ENCODE peak calls at places on chromosomes 3 and 15, in five cellular contexts. Z is prostate gland; E is sigmoid colon; O is PC-9; T is CD8-positive, alpha-beta T cell. S is an unnamed sample.
A peak's percentile ranks its signal among the peaks of the same experiment; 100 is the strongest.

GRCh38 chr3:56869157-56869889 is 67.6 kb upstream of the ARHGEF3 start:
- DNase-seq in O (peak; percentile 77), Z (no peak), T (no peak), E (no peak), S (no peak)

GRCh38 chr3:64650096-64650622 is 37.6 kb downstream of the ADAMTS9 start:
- DNase-seq in E (no peak), Z (no peak), T (no peak), O (no peak), S (no peak)

GRCh38 chr15:25903024-25903581 is 40.0 kb upstream of the ATP10A start:
- DNase-seq in O (no peak), E (peak; percentile 80), T (no peak), Z (no peak), S (no peak)

GRCh38 chr3:131386429-131386926 is 4.9 kb downstream of the NUDT16 start:
- DNase-seq in E (peak; percentile 84), O (no peak), T (no peak), Z (peak; percentile 12), S (no peak)

GRCh38 chr15:67120839-67121540 is 55.6 kb downstream of the SMAD3 start:
- DNase-seq in E (peak; percentile 96), Z (peak; percentile 69), O (no peak), T (peak; percentile 90), S (peak; percentile 94)

GRCh38 chr3:11739712-11740111 is 96.0 kb upstream of the VGLL4 start:
- DNase-seq in E (peak; percentile 69), O (no peak), Z (no peak), T (no peak), S (no peak)

GRCh38 chr3:58798312-58798711 is 131.7 kb upstream of the FAM3D start:
- DNase-seq in T (no peak), O (no peak), E (no peak), Z (no peak), S (no peak)

GRCh38 chr15:74482661-74483060 is 21.7 kb upstream of the UBL7 start:
- DNase-seq in E (no peak), T (no peak), O (no peak), Z (no peak), S (peak; percentile 15)

GRCh38 chr3:99760602-99761001 is 57.1 kb upstream of the CMSS1 start:
- DNase-seq in T (no peak), Z (no peak), E (no peak), O (no peak), S (no peak)

GRCh38 chr3:6862880-6863195 is 1.9 kb downstream of the GRM7 start:
- DNase-seq in T (no peak), Z (no peak), O (no peak), E (no peak), S (no peak)

GRCh38 chr15:56839099-56839498 is 79.3 kb upstream of the TCF12 start:
- DNase-seq in O (no peak), E (no peak), Z (no peak), T (no peak), S (no peak)
- H3K4me1 ChIP-seq in O (no peaks in the 10 kb centered on the region), E (no peaks in the 10 kb centered on the region), Z (no peaks in the 10 kb centered on the region), T (no peaks in the 10 kb centered on the region), S (no peaks in the 10 kb centered on the region)

GRCh38 chr3:53704363-53704725 is 141.9 kb downstream of the CHDH start:
- DNase-seq in O (no peak), Z (no peak), T (no peak), E (no peak), S (no peak)

GRCh38 chr3:53703630-53704362 is 142.4 kb downstream of the CHDH start:
- DNase-seq in E (no peak), O (no peak), Z (no peak), T (no peak), S (no peak)

GRCh38 chr3:53705024-53705750 is 141.0 kb downstream of the CHDH start:
- DNase-seq in T (no peak), Z (no peak), O (no peak), E (no peak), S (no peak)

GRCh38 chr3:53707222-53707621 is 139.0 kb downstream of the CHDH start:
- DNase-seq in Z (no peak), O (no peak), T (no peak), E (no peak), S (no peak)

GRCh38 chr3:53705774-53706173 is 140.4 kb downstream of the CHDH start:
- DNase-seq in E (no peak), Z (no peak), O (no peak), T (no peak), S (no peak)
- H3K27ac ChIP-seq in E (no peak overlapping the region), Z (no peak overlapping the region), O (no peak overlapping the region), T (no peak overlapping the region), S (no peak overlapping the region)

DNA sequence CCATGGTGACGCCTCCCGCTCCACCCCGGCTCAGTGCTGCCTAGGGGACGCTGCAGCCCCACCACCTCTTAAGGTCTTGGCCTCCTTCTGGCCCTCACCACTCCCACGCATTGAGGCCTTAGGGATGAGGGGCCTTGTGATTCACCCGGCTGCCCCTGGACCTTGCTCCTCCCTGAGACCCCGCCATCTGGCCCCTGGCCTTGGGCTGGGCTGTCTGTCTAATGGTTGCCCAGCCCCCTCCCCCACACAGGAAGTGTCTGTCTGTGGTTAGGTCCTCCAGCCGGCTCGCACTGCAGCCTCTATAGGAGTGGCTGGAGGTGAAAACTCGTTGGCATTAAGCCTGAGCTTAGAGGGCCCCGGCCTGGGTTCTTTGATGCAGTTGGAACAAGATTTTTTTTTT is 21.5 kb upstream of the MTHFS start:
- DNase-seq in E (no peak), O (no peak), Z (no peak), T (no peak), S (no peak)
- H3K9me3 ChIP-seq in E (peaks cover 45% of the 10 kb centered on the region), O (peaks cover 50% of the 10 kb centered on the region), Z (no peaks in the 10 kb centered on the region), T (peaks cover 41% of the 10 kb centered on the region), S (peaks cover 57% of the 10 kb centered on the region)

GRCh38 chr15:40441736-40442531 is 1.2 kb downstream of the BAHD1 start:
- DNase-seq in Z (no peak), O (no peak), T (no peak), E (no peak), S (peak; percentile 72)
- H3K4me1 ChIP-seq in Z (peaks cover 7% of the 10 kb centered on the region), O (peaks cover 9% of the 10 kb centered on the region), T (peaks cover 47% of the 10 kb centered on the region), E (no peaks in the 10 kb centered on the region), S (peaks cover 7% of the 10 kb centered on the region)

DNA sequence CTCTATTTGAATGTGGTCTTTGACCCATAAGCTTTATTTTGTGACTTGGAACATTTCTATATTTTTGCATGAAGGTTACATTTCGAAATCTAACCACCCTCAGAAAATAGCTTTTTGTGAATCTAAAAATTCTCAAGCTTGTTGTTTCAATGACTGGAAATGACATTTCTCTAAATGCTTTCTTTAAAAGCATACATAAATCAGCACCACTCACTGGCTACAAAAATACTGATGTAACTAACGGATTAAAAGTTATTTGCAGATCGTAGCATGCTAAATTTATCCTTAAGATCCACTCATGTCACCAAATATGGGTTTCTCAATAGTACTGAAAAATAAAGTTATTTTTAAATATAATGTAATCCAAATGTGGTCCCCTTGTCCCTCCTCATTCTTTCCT is 55.2 kb upstream of the ACAN start:
- DNase-seq in E (no peak), Z (no peak), T (no peak), O (no peak), S (no peak)
- H3K27ac ChIP-seq in E (no peak overlapping the region), Z (no peak overlapping the region), T (no peak overlapping the region), O (no peak overlapping the region), S (no peak overlapping the region)

GRCh38 chr15:58021332-58022230 is 43.9 kb downstream of the ALDH1A2 start:
- DNase-seq in E (no peak), T (no peak), O (no peak), Z (no peak), S (no peak)

GRCh38 chr15:58026552-58026951 is 39.0 kb downstream of the ALDH1A2 start:
- DNase-seq in E (peak; percentile 61), O (no peak), T (no peak), Z (no peak), S (no peak)

DNA sequence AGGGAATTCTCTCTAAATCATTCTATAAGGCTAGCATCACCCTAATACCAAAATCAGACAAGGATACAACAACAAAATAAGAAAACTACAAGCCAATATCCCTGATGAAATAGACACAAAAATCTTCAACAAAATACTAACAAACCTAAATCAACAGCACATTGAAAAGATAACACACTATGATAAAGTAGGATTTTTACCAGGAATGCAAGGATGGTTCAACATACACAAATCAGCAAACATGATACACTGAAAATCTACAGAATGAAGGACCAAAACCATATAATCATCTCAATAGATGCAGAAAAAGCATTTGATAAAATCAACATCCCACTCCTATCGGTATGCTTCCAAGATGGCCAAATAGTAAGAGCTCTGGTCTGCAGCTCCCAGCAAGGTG is 39.5 kb downstream of the ALDH1A2 start:
- DNase-seq in T (no peak), Z (no peak), E (no peak), O (no peak), S (no peak)
- H3K9me3 ChIP-seq in T (peaks cover 9% of the 10 kb centered on the region), Z (no peaks in the 10 kb centered on the region), E (peaks cover 18% of the 10 kb centered on the region), O (no peaks in the 10 kb centered on the region), S (peaks cover 22% of the 10 kb centered on the region)

S was measured in RWPE2.